ENCODE peak calls at places on chromosomes 13 and 19, in six cellular contexts. L is IMR-90, W is neuronal stem cell, D is mesenchymal stem cell, P is mesendoderm, I is H1. O is an unnamed sample.

GRCh38 chr19:41327076-41327475 is 17.1 kb downstream of the CCDC97 start:
- DNase-seq in L (no peak), W (no peak), D (peak; percentile 41), P (no peak), I (no peak), O (no peak)

GRCh38 chr19:40281381-40282208 is 3.5 kb downstream of the AKT2 start:
- DNase-seq in L (no peak), W (no peak), D (no peak), P (no peak), I (no peak), O (no peak)

GRCh38 chr19:18194554-18195238 is 1.7 kb downstream of the MPV17L2 start:
- DNase-seq in L (peak; percentile 34), W (no peak), D (peak; percentile 24), P (peak; percentile 61), I (peak; percentile 76), O (no peak)

GRCh38 chr19:51903192-51903591 is 1.6 kb downstream of the ZNF649 start:
- DNase-seq in L (no peak), W (no peak), D (no peak), P (peak; percentile 50), I (no peak), O (no peak)

GRCh38 chr13:109715902-109716301 is 70.5 kb downstream of the IRS2 start:
- DNase-seq in L (peak; percentile 5), W (no peak), D (peak; percentile 76), P (peak; percentile 69), I (no peak), O (peak; percentile 43)

GRCh38 chr19:8017808-8018207 is 12.4 kb upstream of the ELAVL1 start:
- DNase-seq in L (no peak), W (no peak), D (no peak), P (no peak), I (no peak), O (peak; percentile 54)

GRCh38 chr13:58960909-58961308 is 1202.8 kb downstream of the DIAPH3 start:
- DNase-seq in L (peak; percentile 2), W (no peak), D (peak; percentile 56), P (peak; percentile 46), I (no peak), O (peak; percentile 5)

GRCh38 chr19:3450796-3451411 is 29.4 kb downstream of the SMIM24 start:
- DNase-seq in L (peak; percentile 100), W (no peak), D (peak; percentile 100), P (no peak), I (no peak), O (peak; percentile 98)

GRCh38 chr13:25581351-25581750 is 209.6 kb downstream of the ATP8A2 start:
- DNase-seq in L (no peak), W (no peak), D (no peak), P (no peak), I (no peak), O (no peak)

GRCh38 chr13:71621152-71622124 is 245.6 kb downstream of the DACH1 start:
- DNase-seq in L (no peak), W (no peak), D (peak; percentile 34), P (peak; percentile 57), I (no peak), O (no peak)

GRCh38 chr13:19782049-19782726 is 557 bp downstream of the PSPC1 start:
- DNase-seq in L (peak; percentile 45), W (peak; percentile 26), D (peak; percentile 70), P (peak; percentile 51), I (peak; percentile 57), O (peak; percentile 54)

GRCh38 chr13:42707003-42707402 is 74.4 kb upstream of the FAM216B start:
- DNase-seq in L (peak; percentile 18), W (no peak), D (no peak), P (no peak), I (no peak), O (no peak)

GRCh38 chr19:43812689-43813088 is 10.4 kb upstream of the LYPD5 start:
- DNase-seq in L (no peak), W (no peak), D (no peak), P (no peak), I (no peak), O (no peak)

GRCh38 chr13:100542546-100543156 is 45.9 kb downstream of the GGACT start:
- DNase-seq in L (peak; percentile 64), W (no peak), D (peak; percentile 51), P (no peak), I (peak; percentile 44), O (peak; percentile 54)

GRCh38 chr19:47848871-47849473 is 10.1 kb upstream of the TPRX2 start:
- DNase-seq in L (no peak), W (peak; percentile 80), D (peak; percentile 22), P (peak; percentile 90), I (peak; percentile 91), O (no peak)

GRCh38 chr13:31204592-31204991 is 4.8 kb downstream of the B3GLCT start:
- DNase-seq in L (peak; percentile 60), W (no peak), D (peak; percentile 64), P (peak; percentile 28), I (peak; percentile 11), O (no peak)

GRCh38 chr13:20353973-20354372 is 121.9 kb upstream of the GJB6 start:
- DNase-seq in L (peak; percentile 67), W (no peak), D (peak; percentile 58), P (no peak), I (no peak), O (peak; percentile 28)

GRCh38 chr19:45509692-45510015 is 2.4 kb downstream of the VASP start:
- DNase-seq in L (no peak), W (no peak), D (peak; percentile 23), P (no peak), I (no peak), O (no peak)
- H2BK120ac ChIP-seq in L (peak overlapping the region; percentile 82), W (no peak overlapping the region), D (peak overlapping the region; percentile 39), P (no peak overlapping the region), I (no peak overlapping the region), O (peak overlapping the region; percentile 26)

GRCh38 chr13:99308481-99309087 is 1.4 kb upstream of the GPR183 start:
- DNase-seq in L (peak; percentile 63), W (no peak), D (peak; percentile 86), P (no peak), I (no peak), O (no peak)
- H3K4me2 ChIP-seq in L (no peak overlapping the region), W (no peak overlapping the region), D (no peak overlapping the region), P (no peak overlapping the region), I (no peak overlapping the region), O (no peak overlapping the region)

DNA sequence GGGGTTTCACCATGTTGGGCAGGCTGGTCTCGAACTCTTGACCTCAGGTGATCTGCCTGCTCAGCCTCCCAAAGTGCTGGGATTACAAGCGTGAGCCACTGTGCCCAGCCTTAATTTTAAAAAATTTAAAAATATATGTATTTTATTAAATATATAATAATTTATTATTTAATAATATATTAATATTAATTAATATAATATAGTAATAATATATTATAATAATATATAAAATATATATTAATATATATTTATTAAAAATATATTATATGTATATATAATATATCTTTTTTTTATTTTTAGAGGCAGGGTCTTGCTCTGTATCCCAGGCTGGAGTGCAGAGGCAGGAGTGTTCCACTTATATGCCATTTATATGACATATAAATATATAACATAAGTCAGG is 52.9 kb upstream of the ADGRE1 start:
- DNase-seq in L (no peak), W (no peak), D (no peak), P (no peak), I (no peak), O (no peak)
- H3K36me3 ChIP-seq in L (no peaks in the 10 kb centered on the region), W (no peaks in the 10 kb centered on the region), D (no peaks in the 10 kb centered on the region), P (no peaks in the 10 kb centered on the region), I (no peaks in the 10 kb centered on the region), O (no peaks in the 10 kb centered on the region)

DNA sequence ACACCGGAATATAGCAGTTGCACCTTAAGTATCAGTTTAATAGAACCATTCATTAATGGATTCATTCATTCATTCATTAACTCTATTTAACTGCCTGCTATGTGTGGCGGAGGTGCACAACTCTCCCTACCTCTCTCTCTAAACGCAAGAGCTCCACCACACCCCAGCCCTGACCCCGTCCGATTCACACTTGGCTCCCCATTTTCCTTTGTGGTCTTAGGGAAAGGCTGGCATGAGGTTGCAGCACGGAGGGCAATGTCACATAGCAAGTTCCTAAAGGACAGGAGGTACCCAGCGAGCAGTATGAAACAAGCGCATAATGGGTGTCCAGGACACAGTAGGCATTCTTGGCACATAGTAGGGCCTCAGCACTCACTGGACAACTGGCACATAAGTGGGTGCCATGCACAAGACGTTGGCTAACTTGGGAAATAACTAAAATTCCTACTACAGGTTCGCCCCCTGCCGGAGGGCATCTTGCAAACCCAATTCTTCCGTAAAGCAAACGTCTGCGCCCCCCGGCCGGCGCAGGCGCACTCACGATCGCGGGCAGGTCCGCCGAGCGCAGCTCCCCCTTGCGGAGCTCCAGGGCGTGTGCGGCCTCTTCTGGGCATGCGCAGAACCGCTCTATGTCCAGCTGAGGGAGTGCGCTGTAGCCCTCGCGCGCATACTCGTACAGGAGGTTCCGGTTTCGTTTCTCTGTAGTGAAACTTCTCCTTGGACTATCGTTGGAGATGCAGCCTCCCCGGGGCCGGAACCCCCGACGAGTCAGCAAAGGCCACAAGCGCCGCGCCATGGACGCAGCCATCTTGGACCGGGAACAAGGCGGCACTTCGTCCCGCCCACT is at the start of gene SARS2:
- DNase-seq in L (peak; percentile 92), W (peak; percentile 97), D (peak; percentile 94), P (peak; percentile 96), I (peak; percentile 96), O (peak; percentile 93)
- H2BK120ac ChIP-seq in L (peak within 1 kb of the TSS; percentile 77), W (no peak within 1 kb of the TSS), D (peak within 1 kb of the TSS; percentile 30), P (no peak within 1 kb of the TSS), I (no peak within 1 kb of the TSS), O (peak within 1 kb of the TSS; percentile 59)

GRCh38 chr13:48624858-48625257 is 28.9 kb upstream of the CYSLTR2 start:
- DNase-seq in L (no peak), W (no peak), D (peak; percentile 48), P (no peak), I (no peak), O (peak; percentile 27)
- H3K4me2 ChIP-seq in L (no peak overlapping the region), W (no peak overlapping the region), D (no peak overlapping the region), P (no peak overlapping the region), I (no peak overlapping the region), O (no peak overlapping the region)

DNA sequence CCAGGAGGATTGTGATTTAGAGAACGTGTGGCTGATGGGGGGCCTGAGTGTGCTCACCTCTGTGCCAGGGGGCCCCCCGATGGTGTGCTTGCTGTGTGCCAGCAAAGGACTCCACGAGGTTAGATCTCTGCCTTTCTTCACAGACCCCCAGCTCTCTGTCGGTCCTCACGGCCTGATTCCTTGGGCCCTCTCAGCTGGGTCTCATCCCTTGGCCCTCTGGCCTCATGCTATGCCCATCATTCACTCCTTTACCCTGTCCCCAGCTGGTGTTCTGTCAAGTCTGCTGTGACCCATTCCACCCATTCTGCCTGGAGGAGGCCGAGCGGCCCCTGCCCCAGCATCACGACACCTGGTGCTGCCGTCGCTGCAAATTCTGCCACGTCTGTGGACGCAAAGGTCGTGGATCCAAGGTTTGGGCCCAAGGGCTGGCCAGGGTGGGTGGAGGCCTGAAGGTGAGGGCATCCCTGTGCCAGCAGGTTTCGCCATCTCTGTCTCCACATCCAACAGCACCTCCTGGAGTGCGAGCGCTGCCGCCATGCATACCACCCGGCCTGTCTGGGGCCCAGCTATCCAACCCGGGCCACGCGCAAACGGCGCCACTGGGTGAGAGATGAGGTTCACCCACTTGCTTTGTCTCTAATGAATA is 7.5 kb downstream of the KMT2B start:
- DNase-seq in L (no peak), W (no peak), D (no peak), P (no peak), I (no peak), O (no peak)
- H3K36me3 ChIP-seq in L (peaks cover 90% of the 10 kb centered on the region), W (peaks cover 84% of the 10 kb centered on the region), D (peaks cover 92% of the 10 kb centered on the region), P (peaks cover 30% of the 10 kb centered on the region), I (peaks cover 74% of the 10 kb centered on the region), O (peaks cover 94% of the 10 kb centered on the region)

GRCh38 chr19:42546831-42547500 is 18.7 kb upstream of the CEACAM1 start:
- DNase-seq in L (no peak), W (no peak), D (no peak), P (no peak), I (no peak), O (no peak)
- H2BK120ac ChIP-seq in L (no peak overlapping the region), W (no peak overlapping the region), D (no peak overlapping the region), P (no peak overlapping the region), I (no peak overlapping the region), O (no peak overlapping the region)

GRCh38 chr13:39682788-39683187 is 27.3 kb downstream of the COG6 start:
- DNase-seq in L (no peak), W (no peak), D (no peak), P (no peak), I (no peak), O (no peak)
- H3K4me2 ChIP-seq in L (no peak overlapping the region), W (no peak overlapping the region), D (no peak overlapping the region), P (no peak overlapping the region), I (no peak overlapping the region), O (no peak overlapping the region)

O was measured in trophoblast cell.